ENCODE peak calls at places on chromosome 11, in four cellular contexts. One of them, this sample, is unnamed.
A peak's percentile ranks its signal among the peaks of the same experiment; 100 is the strongest.

GRCh38 chr11:10856689-10857603 is 907 bp downstream of the ZBED5 start:
- DNase-seq in IMR-90: peak; percentile 28
- DNase-seq in H1: no peak
- DNase-seq in neuronal stem cell: peak; percentile 44
- DNase-seq in this sample: peak; percentile 53

GRCh38 chr11:128103278-128103873 is 484.0 kb downstream of the ETS1 start:
- DNase-seq in IMR-90: no peak
- DNase-seq in H1: no peak
- DNase-seq in neuronal stem cell: no peak
- DNase-seq in this sample: no peak

GRCh38 chr11:69567951-69568808 is 72.8 kb upstream of the CCND1 start:
- DNase-seq in IMR-90: peak; percentile 23
- DNase-seq in H1: peak; percentile 22
- DNase-seq in neuronal stem cell: no peak
- DNase-seq in this sample: peak; percentile 2

GRCh38 chr11:70070736-70071135 is 7.4 kb upstream of the ANO1 start:
- DNase-seq in IMR-90: no peak
- DNase-seq in H1: peak; percentile 23
- DNase-seq in neuronal stem cell: no peak
- DNase-seq in this sample: no peak

GRCh38 chr11:11555228-11555627 is 66.6 kb downstream of the GALNT18 start:
- DNase-seq in IMR-90: no peak
- DNase-seq in H1: no peak
- DNase-seq in neuronal stem cell: no peak
- DNase-seq in this sample: no peak

GRCh38 chr11:3222003-3222855 is 3.6 kb upstream of the MRGPRG start:
- DNase-seq in IMR-90: no peak
- DNase-seq in H1: no peak
- DNase-seq in neuronal stem cell: no peak
- DNase-seq in this sample: no peak

GRCh38 chr11:126167476-126167875 is 44.0 kb downstream of the RPUSD4 start:
- DNase-seq in IMR-90: no peak
- DNase-seq in H1: no peak
- DNase-seq in neuronal stem cell: no peak
- DNase-seq in this sample: no peak

GRCh38 chr11:2781413-2782274 is 81.8 kb upstream of the KCNQ1OT1 start:
- DNase-seq in IMR-90: peak; percentile 21
- DNase-seq in H1: peak; percentile 42
- DNase-seq in neuronal stem cell: no peak
- DNase-seq in this sample: peak; percentile 55

GRCh38 chr11:47328449-47329390 is 23.8 kb downstream of the MYBPC3 start:
- DNase-seq in IMR-90: no peak
- DNase-seq in H1: no peak
- DNase-seq in neuronal stem cell: no peak
- DNase-seq in this sample: no peak

GRCh38 chr11:8838248-8838647 is 72.7 kb upstream of the AKIP1 start:
- DNase-seq in IMR-90: peak; percentile 94
- DNase-seq in H1: no peak
- DNase-seq in neuronal stem cell: no peak
- DNase-seq in this sample: peak; percentile 95

GRCh38 chr11:60868682-60869450 is 1.5 kb downstream of the ZP1 start:
- DNase-seq in IMR-90: no peak
- DNase-seq in H1: no peak
- DNase-seq in neuronal stem cell: no peak
- DNase-seq in this sample: no peak

GRCh38 chr11:60870733-60871377 is 3.5 kb downstream of the ZP1 start:
- DNase-seq in IMR-90: no peak
- DNase-seq in H1: no peak
- DNase-seq in neuronal stem cell: no peak
- DNase-seq in this sample: no peak

GRCh38 chr11:60867871-60868681 is 734 bp downstream of the ZP1 start:
- DNase-seq in IMR-90: no peak
- DNase-seq in H1: no peak
- DNase-seq in neuronal stem cell: no peak
- DNase-seq in this sample: no peak

GRCh38 chr11:60870276-60870675 is 2.9 kb downstream of the ZP1 start:
- DNase-seq in IMR-90: no peak
- DNase-seq in H1: no peak
- DNase-seq in neuronal stem cell: no peak
- DNase-seq in this sample: no peak

GRCh38 chr11:60869451-60869825 is 2.1 kb downstream of the ZP1 start:
- DNase-seq in IMR-90: no peak
- DNase-seq in H1: no peak
- DNase-seq in neuronal stem cell: no peak
- DNase-seq in this sample: no peak
- H3K9ac ChIP-seq in IMR-90: no peak overlapping the region
- H3K9ac ChIP-seq in H1: no peak overlapping the region
- H3K9ac ChIP-seq in neuronal stem cell: no peak overlapping the region
- H3K9ac ChIP-seq in this sample: no peak overlapping the region

DNA sequence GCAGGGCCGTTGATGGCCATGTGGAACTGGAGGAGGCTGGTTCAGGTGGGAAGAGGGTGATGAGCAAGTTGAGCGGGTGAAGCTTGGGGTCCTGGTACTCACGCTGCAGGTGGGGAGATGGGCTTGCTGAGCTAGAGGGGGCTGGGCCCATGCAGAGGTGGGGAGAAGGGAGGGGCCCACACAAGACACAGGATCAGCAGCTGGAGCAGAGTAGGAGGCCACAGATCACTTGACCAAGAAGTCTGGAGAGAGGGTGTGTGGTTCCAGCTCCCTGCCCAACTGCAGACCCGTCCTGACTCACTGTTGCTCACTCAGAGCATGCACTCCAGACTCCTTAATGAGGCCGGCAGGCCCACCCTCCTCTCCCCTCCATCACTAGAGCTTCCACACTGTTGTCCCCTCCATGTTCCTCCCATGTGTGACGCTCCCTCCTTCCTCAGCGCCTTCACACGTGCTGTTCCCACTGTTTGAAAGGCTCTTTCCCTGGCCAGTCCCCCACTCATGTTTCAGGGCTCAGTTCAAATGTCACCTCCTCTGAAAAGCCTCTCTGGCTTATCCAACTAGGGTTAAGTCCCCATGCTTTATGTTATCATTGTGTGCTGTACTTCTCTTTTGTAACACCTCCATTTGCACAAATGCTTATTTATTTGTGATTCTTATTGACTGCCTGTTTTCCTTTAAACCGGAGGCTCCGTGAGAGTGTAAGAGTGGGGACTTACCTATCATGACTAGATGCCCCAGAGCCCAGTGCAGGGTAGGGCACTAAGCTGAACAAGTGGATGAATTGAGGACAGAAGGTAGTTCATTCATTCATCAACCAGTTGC is 2.3 kb downstream of the CCDC86 start:
- DNase-seq in IMR-90: peak; percentile 56
- DNase-seq in H1: no peak
- DNase-seq in neuronal stem cell: no peak
- DNase-seq in this sample: peak; percentile 41
- H3K4me3 ChIP-seq in IMR-90: no peak overlapping the region
- H3K4me3 ChIP-seq in H1: peak overlapping the region; percentile 92
- H3K4me3 ChIP-seq in neuronal stem cell: peak overlapping the region; percentile 70
- H3K4me3 ChIP-seq in this sample: peak overlapping the region; percentile 93

GRCh38 chr11:20050551-20051333 is 109.5 kb downstream of the DBX1 start:
- DNase-seq in IMR-90: no peak
- DNase-seq in H1: no peak
- DNase-seq in neuronal stem cell: no peak
- DNase-seq in this sample: no peak
- H2AK5ac ChIP-seq in IMR-90: no peak overlapping the region
- H2AK5ac ChIP-seq in H1: peak overlapping the region; percentile 76
- H2AK5ac ChIP-seq in neuronal stem cell: no peak overlapping the region
- H2AK5ac ChIP-seq in this sample: peak overlapping the region; percentile 71

GRCh38 chr11:43989162-43989961 is 46.9 kb downstream of the C11orf96 start:
- DNase-seq in IMR-90: no peak
- DNase-seq in H1: no peak
- DNase-seq in neuronal stem cell: no peak
- DNase-seq in this sample: peak; percentile 64
- H3K9ac ChIP-seq in IMR-90: no peak overlapping the region
- H3K9ac ChIP-seq in H1: no peak overlapping the region
- H3K9ac ChIP-seq in neuronal stem cell: no peak overlapping the region
- H3K9ac ChIP-seq in this sample: peak overlapping the region; percentile 70

This sample was measured in mesenchymal stem cell.